ENCODE peak calls at places on chromosomes 4 and X, in five cellular contexts. One of them, this sample, is unnamed. For H3K36me3 and H3K4me1, the result is how much of the 10 kb centered on the place peaks cover.

GRCh38 chr4:48047421-48047844 is 30.9 kb downstream of the NIPAL1 start:
- DNase-seq in BE2C: no peak
- DNase-seq in spleen: no peak
- DNase-seq in heart left ventricle: no peak
- DNase-seq in lung: no peak
- DNase-seq in this sample: no peak

GRCh38 chr4:183384983-183385382 is 59.5 kb upstream of the CDKN2AIP start:
- DNase-seq in BE2C: no peak
- DNase-seq in spleen: no peak
- DNase-seq in heart left ventricle: no peak
- DNase-seq in lung: no peak
- DNase-seq in this sample: no peak

GRCh38 chr4:14520171-14520570 is 482.1 kb upstream of the CPEB2 start:
- DNase-seq in BE2C: no peak
- DNase-seq in spleen: no peak
- DNase-seq in heart left ventricle: no peak
- DNase-seq in lung: no peak
- DNase-seq in this sample: no peak

GRCh38 chrX:153969125-153969903 is 2.3 kb downstream of the HCFC1 start:
- DNase-seq in BE2C: peak
- DNase-seq in spleen: peak
- DNase-seq in heart left ventricle: no peak
- DNase-seq in lung: no peak
- DNase-seq in this sample: peak

GRCh38 chrX:151776113-151776790 is 41.7 kb downstream of the CNGA2 start:
- DNase-seq in BE2C: no peak
- DNase-seq in spleen: no peak
- DNase-seq in heart left ventricle: peak
- DNase-seq in lung: no peak
- DNase-seq in this sample: no peak

GRCh38 chr4:107034091-107034698 is 1.9 kb downstream of the DKK2 start:
- DNase-seq in BE2C: peak
- DNase-seq in spleen: peak
- DNase-seq in heart left ventricle: no peak
- DNase-seq in lung: peak
- DNase-seq in this sample: peak

GRCh38 chr4:184345573-184345922 is 127.9 kb upstream of the ENPP6 start:
- DNase-seq in BE2C: no peak
- DNase-seq in spleen: peak
- DNase-seq in heart left ventricle: peak
- DNase-seq in lung: no peak
- DNase-seq in this sample: no peak

GRCh38 chr4:8708401-8709021 is 115.9 kb downstream of the CPZ start:
- DNase-seq in BE2C: peak
- DNase-seq in spleen: peak
- DNase-seq in heart left ventricle: peak
- DNase-seq in lung: no peak
- DNase-seq in this sample: peak

GRCh38 chr4:186037692-186038658 is 31.0 kb upstream of the TLR3 start:
- DNase-seq in BE2C: peak
- DNase-seq in spleen: no peak
- DNase-seq in heart left ventricle: peak
- DNase-seq in lung: peak
- DNase-seq in this sample: peak

GRCh38 chr4:177809786-177810185 is 367.5 kb upstream of the AGA start:
- DNase-seq in BE2C: no peak
- DNase-seq in spleen: no peak
- DNase-seq in heart left ventricle: no peak
- DNase-seq in lung: no peak
- DNase-seq in this sample: peak

GRCh38 chr4:158817562-158818370 is 48.9 kb downstream of the FNIP2 start:
- DNase-seq in BE2C: no peak
- DNase-seq in spleen: no peak
- DNase-seq in heart left ventricle: no peak
- DNase-seq in lung: no peak
- DNase-seq in this sample: no peak

GRCh38 chrX:123961268-123962005 is at the start of gene STAG2:
- DNase-seq in BE2C: peak
- DNase-seq in spleen: peak
- DNase-seq in heart left ventricle: peak
- DNase-seq in lung: peak
- DNase-seq in this sample: peak

GRCh38 chrX:21802844-21803243 is 36.6 kb upstream of the MBTPS2 start:
- DNase-seq in BE2C: no peak
- DNase-seq in spleen: no peak
- DNase-seq in heart left ventricle: no peak
- DNase-seq in lung: no peak
- DNase-seq in this sample: no peak

GRCh38 chrX:65587616-65588526 is 53.3 kb upstream of the LAS1L start:
- DNase-seq in BE2C: no peak
- DNase-seq in spleen: no peak
- DNase-seq in heart left ventricle: peak
- DNase-seq in lung: peak
- DNase-seq in this sample: no peak

GRCh38 chr4:65498606-65499005 is 171.7 kb downstream of the EPHA5 start:
- DNase-seq in BE2C: no peak
- DNase-seq in spleen: no peak
- DNase-seq in heart left ventricle: no peak
- DNase-seq in lung: no peak
- DNase-seq in this sample: no peak

GRCh38 chr4:138217567-138217966 is 24.6 kb downstream of the SLC7A11 start:
- DNase-seq in BE2C: no peak
- DNase-seq in spleen: no peak
- DNase-seq in heart left ventricle: no peak
- DNase-seq in lung: no peak
- DNase-seq in this sample: peak

GRCh38 chr4:24321637-24322036 is 262.7 kb downstream of the DHX15 start:
- DNase-seq in BE2C: no peak
- DNase-seq in spleen: no peak
- DNase-seq in heart left ventricle: no peak
- DNase-seq in lung: no peak
- DNase-seq in this sample: peak

GRCh38 chr4:85854543-85854942 is 379.6 kb downstream of the ARHGAP24 start:
- DNase-seq in BE2C: no peak
- DNase-seq in spleen: no peak
- DNase-seq in heart left ventricle: no peak
- DNase-seq in lung: no peak
- DNase-seq in this sample: no peak

GRCh38 chr4:1575418-1576199 is 108.5 kb downstream of the FAM53A start:
- DNase-seq in BE2C: no peak
- DNase-seq in spleen: peak
- DNase-seq in heart left ventricle: no peak
- DNase-seq in lung: no peak
- DNase-seq in this sample: no peak
- H3K4me3 ChIP-seq in BE2C: no peak
- H3K4me3 ChIP-seq in spleen: no peak
- H3K4me3 ChIP-seq in heart left ventricle: no peak
- H3K4me3 ChIP-seq in lung: no peak
- H3K4me3 ChIP-seq in this sample: no peak

GRCh38 chrX:12488781-12489180 is 302.4 kb upstream of the PRPS2 start:
- DNase-seq in BE2C: no peak
- DNase-seq in spleen: no peak
- DNase-seq in heart left ventricle: no peak
- DNase-seq in lung: no peak
- DNase-seq in this sample: peak
- H3K36me3 ChIP-seq in BE2C: under half
- H3K36me3 ChIP-seq in spleen: under half
- H3K36me3 ChIP-seq in heart left ventricle: under half
- H3K36me3 ChIP-seq in lung: under half
- H3K36me3 ChIP-seq in this sample: under half

DNA sequence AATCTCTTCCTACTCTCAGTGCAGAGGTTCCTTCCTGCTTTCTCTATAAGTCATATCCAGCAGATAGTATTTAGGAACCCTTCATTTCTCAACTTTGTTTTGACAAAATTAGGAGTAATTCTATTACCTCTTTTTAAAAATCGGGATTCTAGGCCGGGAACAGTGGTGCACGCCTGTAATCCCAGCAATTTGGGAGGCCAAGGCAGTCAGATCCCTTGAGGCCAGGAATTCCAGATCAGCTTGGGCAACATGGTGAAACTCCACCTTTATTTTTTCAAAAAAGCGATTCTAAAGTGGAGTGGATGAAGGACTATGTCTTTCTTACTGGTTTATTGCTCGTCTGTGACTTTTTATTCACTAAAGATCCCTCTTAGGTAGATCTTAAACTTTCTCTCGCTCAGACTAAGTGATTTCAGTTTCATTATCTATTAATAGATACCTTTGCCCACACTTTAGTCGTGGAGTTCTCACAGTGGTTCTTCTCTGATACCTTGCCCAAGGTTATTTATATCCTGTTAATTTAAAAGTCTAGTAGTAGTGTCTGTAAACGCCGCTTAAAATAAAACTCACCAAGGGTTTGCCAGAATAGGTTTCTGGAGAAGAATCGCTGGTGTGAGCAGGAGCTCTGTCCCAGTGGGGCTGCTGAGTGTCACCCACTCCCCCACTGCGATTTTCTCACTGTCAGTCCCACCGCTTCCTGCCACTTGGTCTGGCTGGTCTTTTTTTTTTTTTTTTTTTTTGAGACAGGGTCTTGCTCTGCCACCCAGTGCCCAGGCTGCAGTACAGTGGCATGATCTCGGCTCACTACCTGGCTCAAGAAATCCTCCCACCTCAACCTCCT is 27.0 kb upstream of the TMEM131L start:
- DNase-seq in BE2C: no peak
- DNase-seq in spleen: peak
- DNase-seq in heart left ventricle: no peak
- DNase-seq in lung: no peak
- DNase-seq in this sample: no peak
- H3K4me1 ChIP-seq in BE2C: under half
- H3K4me1 ChIP-seq in spleen: half or more
- H3K4me1 ChIP-seq in heart left ventricle: under half
- H3K4me1 ChIP-seq in lung: under half
- H3K4me1 ChIP-seq in this sample: under half

GRCh38 chr4:84804126-84804525 is 162.4 kb downstream of the WDFY3 start:
- DNase-seq in BE2C: no peak
- DNase-seq in spleen: no peak
- DNase-seq in heart left ventricle: no peak
- DNase-seq in lung: no peak
- DNase-seq in this sample: no peak
- H3K4me3 ChIP-seq in BE2C: no peak
- H3K4me3 ChIP-seq in spleen: no peak
- H3K4me3 ChIP-seq in heart left ventricle: no peak
- H3K4me3 ChIP-seq in lung: no peak
- H3K4me3 ChIP-seq in this sample: no peak

GRCh38 chr4:27020203-27020602 is 159.6 kb downstream of the STIM2 start:
- DNase-seq in BE2C: no peak
- DNase-seq in spleen: no peak
- DNase-seq in heart left ventricle: no peak
- DNase-seq in lung: no peak
- DNase-seq in this sample: no peak
- H3K36me3 ChIP-seq in BE2C: under half
- H3K36me3 ChIP-seq in spleen: under half
- H3K36me3 ChIP-seq in heart left ventricle: under half
- H3K36me3 ChIP-seq in lung: under half
- H3K36me3 ChIP-seq in this sample: under half

GRCh38 chrX:39772057-39772832 is 325.5 kb downstream of the BCOR start:
- DNase-seq in BE2C: no peak
- DNase-seq in spleen: peak
- DNase-seq in heart left ventricle: no peak
- DNase-seq in lung: no peak
- DNase-seq in this sample: peak

GRCh38 chrX:39766882-39767281 is 330.9 kb downstream of the BCOR start:
- DNase-seq in BE2C: no peak
- DNase-seq in spleen: no peak
- DNase-seq in heart left ventricle: peak
- DNase-seq in lung: no peak
- DNase-seq in this sample: no peak

GRCh38 chrX:39767446-39767845 is 330.3 kb downstream of the BCOR start:
- DNase-seq in BE2C: no peak
- DNase-seq in spleen: no peak
- DNase-seq in heart left ventricle: no peak
- DNase-seq in lung: no peak
- DNase-seq in this sample: no peak

GRCh38 chrX:39771089-39771488 is 326.7 kb downstream of the BCOR start:
- DNase-seq in BE2C: no peak
- DNase-seq in spleen: peak
- DNase-seq in heart left ventricle: no peak
- DNase-seq in lung: no peak
- DNase-seq in this sample: no peak

DNA sequence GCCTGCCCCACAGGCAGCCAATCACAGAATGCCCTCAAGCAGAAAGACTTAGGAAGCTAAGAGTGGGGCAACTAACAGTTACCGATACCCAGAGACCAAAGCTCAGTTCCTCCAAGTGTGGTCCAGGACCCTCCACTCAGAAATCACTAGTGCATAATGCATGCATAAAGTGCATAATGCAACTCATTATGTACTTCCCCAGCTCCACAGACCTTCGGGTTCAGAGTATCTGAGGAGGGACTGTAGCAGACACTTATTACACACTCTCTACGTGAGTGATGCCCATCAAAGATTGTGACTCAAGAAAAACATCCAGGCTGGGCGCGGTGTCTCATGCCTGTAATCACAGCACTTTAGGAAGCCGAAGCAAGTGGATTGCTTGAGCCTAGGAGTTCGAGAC is 328.0 kb downstream of the BCOR start:
- DNase-seq in BE2C: no peak
- DNase-seq in spleen: no peak
- DNase-seq in heart left ventricle: no peak
- DNase-seq in lung: no peak
- DNase-seq in this sample: no peak
- H3K4me1 ChIP-seq in BE2C: under half
- H3K4me1 ChIP-seq in spleen: under half
- H3K4me1 ChIP-seq in heart left ventricle: under half
- H3K4me1 ChIP-seq in lung: under half
- H3K4me1 ChIP-seq in this sample: under half

DNA sequence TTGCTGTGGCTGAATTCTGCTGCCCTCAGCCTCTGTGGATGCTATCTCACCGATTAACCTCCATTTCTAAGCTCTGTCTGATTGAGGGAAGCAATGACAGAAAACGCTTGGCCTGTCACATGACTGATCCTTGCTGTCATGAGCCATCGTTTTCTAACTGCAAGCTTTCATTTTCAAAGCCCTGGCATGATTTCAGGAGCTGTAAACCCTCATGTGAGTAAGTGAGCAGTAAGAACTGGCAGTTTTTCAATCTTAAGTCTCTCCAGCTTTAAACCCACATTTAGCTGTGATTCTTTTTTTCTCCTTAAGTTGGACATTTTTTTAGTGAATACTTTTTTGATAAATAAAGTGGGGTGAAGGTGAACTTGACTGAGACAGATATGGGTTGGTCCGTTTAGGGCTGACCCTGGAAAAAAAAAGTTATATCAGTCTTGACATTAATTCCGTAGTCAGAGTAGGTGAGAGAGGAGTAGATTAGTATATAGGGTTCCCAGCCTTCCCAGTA is 180.9 kb upstream of the PGRMC2 start:
- DNase-seq in BE2C: peak
- DNase-seq in spleen: no peak
- DNase-seq in heart left ventricle: peak
- DNase-seq in lung: peak
- DNase-seq in this sample: no peak
- H3K4me3 ChIP-seq in BE2C: no peak
- H3K4me3 ChIP-seq in spleen: no peak
- H3K4me3 ChIP-seq in heart left ventricle: no peak
- H3K4me3 ChIP-seq in lung: no peak
- H3K4me3 ChIP-seq in this sample: no peak

This sample was measured in HAP-1.